ENCODE peak calls at places on chromosomes 12 and 14, in four cellular contexts. One of them, this sample, is unnamed. For H3K36me3, the result is how much of the 10 kb centered on the place peaks cover.

GRCh38 chr12:70796989-70797388 is 123.5 kb downstream of the PTPRR start:
- DNase-seq in upper lobe of left lung: no peak
- DNase-seq in Peyer's patch: no peak
- DNase-seq in body of pancreas: no peak
- DNase-seq in this sample: no peak

GRCh38 chr12:2691340-2692111 is 103.2 kb upstream of the FKBP4 start:
- DNase-seq in upper lobe of left lung: no peak
- DNase-seq in Peyer's patch: no peak
- DNase-seq in body of pancreas: no peak
- DNase-seq in this sample: peak

GRCh38 chr12:68868043-68868790 is 60.2 kb downstream of the MDM2 start:
- DNase-seq in upper lobe of left lung: no peak
- DNase-seq in Peyer's patch: no peak
- DNase-seq in body of pancreas: no peak
- DNase-seq in this sample: no peak

GRCh38 chr14:72498646-72499045 is 395.3 kb downstream of the DPF3 start:
- DNase-seq in Peyer's patch: no peak
- DNase-seq in upper lobe of left lung: no peak
- DNase-seq in body of pancreas: no peak
- DNase-seq in this sample: no peak

GRCh38 chr14:46818147-46818546 is 166.6 kb upstream of the RPL10L start:
- DNase-seq in Peyer's patch: no peak
- DNase-seq in upper lobe of left lung: no peak
- DNase-seq in body of pancreas: no peak
- DNase-seq in this sample: no peak

GRCh38 chr14:39107624-39108023 is 4.6 kb upstream of the SEC23A start:
- DNase-seq in body of pancreas: no peak
- DNase-seq in upper lobe of left lung: no peak
- DNase-seq in Peyer's patch: no peak
- DNase-seq in this sample: no peak

GRCh38 chr14:77598366-77599050 is 17.9 kb downstream of the SPTLC2 start:
- DNase-seq in upper lobe of left lung: no peak
- DNase-seq in Peyer's patch: peak
- DNase-seq in body of pancreas: no peak
- DNase-seq in this sample: no peak

GRCh38 chr14:54046250-54046649 is 89.6 kb upstream of the BMP4 start:
- DNase-seq in body of pancreas: no peak
- DNase-seq in upper lobe of left lung: no peak
- DNase-seq in Peyer's patch: no peak
- DNase-seq in this sample: no peak

GRCh38 chr12:62328296-62328921 is 68.2 kb downstream of the USP15 start:
- DNase-seq in Peyer's patch: no peak
- DNase-seq in body of pancreas: no peak
- DNase-seq in upper lobe of left lung: no peak
- DNase-seq in this sample: no peak

GRCh38 chr12:21371050-21371449 is 1.7 kb upstream of the IAPP start:
- DNase-seq in body of pancreas: no peak
- DNase-seq in upper lobe of left lung: no peak
- DNase-seq in Peyer's patch: no peak
- DNase-seq in this sample: no peak

GRCh38 chr12:32107376-32108267 is 975 bp downstream of the BICD1 start:
- DNase-seq in body of pancreas: peak
- DNase-seq in upper lobe of left lung: no peak
- DNase-seq in Peyer's patch: peak
- DNase-seq in this sample: no peak

GRCh38 chr14:51002406-51002984 is 58.2 kb upstream of the PYGL start:
- DNase-seq in Peyer's patch: no peak
- DNase-seq in upper lobe of left lung: no peak
- DNase-seq in body of pancreas: no peak
- DNase-seq in this sample: no peak

GRCh38 chr14:95046711-95047681 is 110.3 kb downstream of the DICER1 start:
- DNase-seq in upper lobe of left lung: peak
- DNase-seq in body of pancreas: no peak
- DNase-seq in Peyer's patch: no peak
- DNase-seq in this sample: no peak

GRCh38 chr14:96037891-96038557 is 1.1 kb upstream of the C14orf132 start:
- DNase-seq in upper lobe of left lung: peak
- DNase-seq in body of pancreas: peak
- DNase-seq in Peyer's patch: no peak
- DNase-seq in this sample: peak

GRCh38 chr12:94305293-94305957 is 154.2 kb downstream of the CEP83 start:
- DNase-seq in upper lobe of left lung: peak
- DNase-seq in body of pancreas: no peak
- DNase-seq in Peyer's patch: no peak
- DNase-seq in this sample: no peak

GRCh38 chr12:116087399-116087798 is 190.1 kb downstream of the MED13L start:
- DNase-seq in body of pancreas: no peak
- DNase-seq in upper lobe of left lung: no peak
- DNase-seq in Peyer's patch: no peak
- DNase-seq in this sample: no peak

GRCh38 chr14:99604766-99605298 is 825 bp upstream of the CCDC85C start:
- DNase-seq in body of pancreas: peak
- DNase-seq in Peyer's patch: no peak
- DNase-seq in upper lobe of left lung: no peak
- DNase-seq in this sample: no peak

GRCh38 chr14:31057701-31058364 is 31.7 kb upstream of the STRN3 start:
- DNase-seq in body of pancreas: no peak
- DNase-seq in Peyer's patch: no peak
- DNase-seq in upper lobe of left lung: no peak
- DNase-seq in this sample: no peak

GRCh38 chr12:100752841-100753240 is 41.7 kb upstream of the ANO4 start:
- DNase-seq in body of pancreas: no peak
- DNase-seq in upper lobe of left lung: no peak
- DNase-seq in Peyer's patch: no peak
- DNase-seq in this sample: no peak

GRCh38 chr14:104550849-104551728 is 28.5 kb upstream of the C14orf180 start:
- DNase-seq in upper lobe of left lung: peak
- DNase-seq in Peyer's patch: no peak
- DNase-seq in body of pancreas: peak
- DNase-seq in this sample: peak

GRCh38 chr14:91065266-91065665 is 4.8 kb upstream of the RPS6KA5 start:
- DNase-seq in body of pancreas: no peak
- DNase-seq in Peyer's patch: no peak
- DNase-seq in upper lobe of left lung: no peak
- DNase-seq in this sample: no peak

GRCh38 chr14:27002179-27002578 is 404.3 kb upstream of the NOVA1 start:
- DNase-seq in Peyer's patch: no peak
- DNase-seq in upper lobe of left lung: no peak
- DNase-seq in body of pancreas: no peak
- DNase-seq in this sample: no peak

GRCh38 chr14:57617510-57617909 is 123.9 kb upstream of the CCDC198 start:
- DNase-seq in upper lobe of left lung: no peak
- DNase-seq in Peyer's patch: no peak
- DNase-seq in body of pancreas: no peak
- DNase-seq in this sample: no peak

GRCh38 chr14:22656226-22656625 is 12.1 kb upstream of the OR6J1 start:
- DNase-seq in upper lobe of left lung: no peak
- DNase-seq in Peyer's patch: no peak
- DNase-seq in body of pancreas: no peak
- DNase-seq in this sample: no peak

GRCh38 chr12:104638760-104639319 is 182.1 kb downstream of the CHST11 start:
- DNase-seq in Peyer's patch: no peak
- DNase-seq in upper lobe of left lung: no peak
- DNase-seq in body of pancreas: no peak
- DNase-seq in this sample: no peak

GRCh38 chr12:31117203-31118011 is 43.7 kb downstream of the DDX11 start:
- DNase-seq in Peyer's patch: peak
- DNase-seq in upper lobe of left lung: no peak
- DNase-seq in body of pancreas: no peak
- DNase-seq in this sample: peak

GRCh38 chr12:5710260-5710878 is 234.7 kb downstream of the ANO2 start:
- DNase-seq in upper lobe of left lung: no peak
- DNase-seq in body of pancreas: no peak
- DNase-seq in Peyer's patch: no peak
- DNase-seq in this sample: no peak

GRCh38 chr12:110001596-110001995 is 2.4 kb downstream of the ANKRD13A start:
- DNase-seq in body of pancreas: no peak
- DNase-seq in Peyer's patch: no peak
- DNase-seq in upper lobe of left lung: no peak
- DNase-seq in this sample: no peak

GRCh38 chr14:34059925-34060746 is 109.3 kb upstream of the EGLN3 start:
- DNase-seq in body of pancreas: peak
- DNase-seq in Peyer's patch: no peak
- DNase-seq in upper lobe of left lung: peak
- DNase-seq in this sample: peak

DNA sequence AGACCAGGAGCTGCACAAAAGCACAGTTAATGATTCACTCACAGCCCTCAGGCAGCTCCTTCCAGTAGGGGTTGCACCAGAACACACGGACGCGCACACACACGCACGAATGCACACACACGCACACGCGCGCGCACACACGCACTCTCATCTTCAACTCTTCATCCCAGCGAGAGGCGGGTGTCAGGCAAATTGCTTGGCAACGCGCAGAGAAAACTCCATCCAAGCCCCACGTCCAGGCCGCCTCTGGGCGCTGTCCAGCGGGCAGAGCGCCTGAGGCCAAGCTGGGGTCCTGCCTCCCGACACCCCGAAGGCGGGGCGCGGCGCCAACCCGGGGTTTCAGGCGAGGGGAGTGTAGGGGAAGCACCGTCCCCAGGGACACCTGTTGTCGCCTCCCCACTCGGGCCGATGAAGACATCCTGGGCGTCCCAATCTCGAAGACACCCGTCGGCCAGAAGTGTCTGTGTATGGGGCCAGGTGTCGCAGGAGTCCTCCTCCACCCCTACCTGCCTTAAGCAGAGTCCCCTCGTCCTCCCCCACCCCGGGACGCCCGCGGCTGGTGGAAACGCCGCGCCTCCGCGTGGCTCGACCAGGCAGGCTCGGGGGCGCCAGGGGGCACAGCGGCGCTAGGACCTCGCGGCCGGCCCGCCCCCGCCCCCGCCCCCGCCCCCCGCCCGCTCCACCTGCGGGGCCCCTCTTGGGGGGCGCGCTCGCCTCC is 35.6 kb upstream of the STON2 start:
- DNase-seq in body of pancreas: peak
- DNase-seq in Peyer's patch: no peak
- DNase-seq in upper lobe of left lung: peak
- DNase-seq in this sample: peak
- H3K4me3 ChIP-seq in body of pancreas: no peak
- H3K4me3 ChIP-seq in Peyer's patch: peak
- H3K4me3 ChIP-seq in upper lobe of left lung: peak
- H3K4me3 ChIP-seq in this sample: peak

GRCh38 chr12:6745751-6746525 is 7.0 kb downstream of the MLF2 start:
- DNase-seq in upper lobe of left lung: peak
- DNase-seq in Peyer's patch: peak
- DNase-seq in body of pancreas: no peak
- DNase-seq in this sample: no peak
- H3K36me3 ChIP-seq in upper lobe of left lung: under half
- H3K36me3 ChIP-seq in Peyer's patch: under half
- H3K36me3 ChIP-seq in body of pancreas: under half
- H3K36me3 ChIP-seq in this sample: under half

GRCh38 chr12:82781288-82782078 is 94.8 kb downstream of the TMTC2 start:
- DNase-seq in body of pancreas: no peak
- DNase-seq in Peyer's patch: no peak
- DNase-seq in upper lobe of left lung: no peak
- DNase-seq in this sample: no peak
- H3K4me3 ChIP-seq in body of pancreas: no peak
- H3K4me3 ChIP-seq in Peyer's patch: no peak
- H3K4me3 ChIP-seq in upper lobe of left lung: no peak
- H3K4me3 ChIP-seq in this sample: no peak

GRCh38 chr12:132100306-132101065 is 43.6 kb downstream of the DDX51 start:
- DNase-seq in Peyer's patch: no peak
- DNase-seq in upper lobe of left lung: no peak
- DNase-seq in body of pancreas: no peak
- DNase-seq in this sample: no peak

GRCh38 chr12:132103542-132104308 is 40.4 kb downstream of the DDX51 start:
- DNase-seq in Peyer's patch: no peak
- DNase-seq in body of pancreas: no peak
- DNase-seq in upper lobe of left lung: no peak
- DNase-seq in this sample: no peak

GRCh38 chr12:132102297-132102696 is 41.8 kb downstream of the DDX51 start:
- DNase-seq in Peyer's patch: no peak
- DNase-seq in body of pancreas: no peak
- DNase-seq in upper lobe of left lung: no peak
- DNase-seq in this sample: no peak

GRCh38 chr12:132095520-132096409 is 48.4 kb downstream of the DDX51 start:
- DNase-seq in upper lobe of left lung: no peak
- DNase-seq in body of pancreas: no peak
- DNase-seq in Peyer's patch: no peak
- DNase-seq in this sample: no peak

GRCh38 chr12:132099739-132100138 is 44.4 kb downstream of the DDX51 start:
- DNase-seq in upper lobe of left lung: no peak
- DNase-seq in Peyer's patch: no peak
- DNase-seq in body of pancreas: no peak
- DNase-seq in this sample: no peak
- H3K36me3 ChIP-seq in upper lobe of left lung: under half
- H3K36me3 ChIP-seq in Peyer's patch: under half
- H3K36me3 ChIP-seq in body of pancreas: under half
- H3K36me3 ChIP-seq in this sample: under half

GRCh38 chr12:121131941-121132341 is 735 bp upstream of the P2RX7 start:
- DNase-seq in upper lobe of left lung: no peak
- DNase-seq in body of pancreas: no peak
- DNase-seq in Peyer's patch: no peak
- DNase-seq in this sample: no peak

GRCh38 chr12:121127501-121127900 is 5.2 kb upstream of the P2RX7 start:
- DNase-seq in Peyer's patch: no peak
- DNase-seq in body of pancreas: no peak
- DNase-seq in upper lobe of left lung: no peak
- DNase-seq in this sample: no peak

GRCh38 chr12:121129705-121130147 is 3.0 kb upstream of the P2RX7 start:
- DNase-seq in upper lobe of left lung: no peak
- DNase-seq in body of pancreas: no peak
- DNase-seq in Peyer's patch: no peak
- DNase-seq in this sample: no peak

GRCh38 chr12:121130866-121131373 is 1.8 kb upstream of the P2RX7 start:
- DNase-seq in Peyer's patch: no peak
- DNase-seq in body of pancreas: no peak
- DNase-seq in upper lobe of left lung: no peak
- DNase-seq in this sample: no peak

DNA sequence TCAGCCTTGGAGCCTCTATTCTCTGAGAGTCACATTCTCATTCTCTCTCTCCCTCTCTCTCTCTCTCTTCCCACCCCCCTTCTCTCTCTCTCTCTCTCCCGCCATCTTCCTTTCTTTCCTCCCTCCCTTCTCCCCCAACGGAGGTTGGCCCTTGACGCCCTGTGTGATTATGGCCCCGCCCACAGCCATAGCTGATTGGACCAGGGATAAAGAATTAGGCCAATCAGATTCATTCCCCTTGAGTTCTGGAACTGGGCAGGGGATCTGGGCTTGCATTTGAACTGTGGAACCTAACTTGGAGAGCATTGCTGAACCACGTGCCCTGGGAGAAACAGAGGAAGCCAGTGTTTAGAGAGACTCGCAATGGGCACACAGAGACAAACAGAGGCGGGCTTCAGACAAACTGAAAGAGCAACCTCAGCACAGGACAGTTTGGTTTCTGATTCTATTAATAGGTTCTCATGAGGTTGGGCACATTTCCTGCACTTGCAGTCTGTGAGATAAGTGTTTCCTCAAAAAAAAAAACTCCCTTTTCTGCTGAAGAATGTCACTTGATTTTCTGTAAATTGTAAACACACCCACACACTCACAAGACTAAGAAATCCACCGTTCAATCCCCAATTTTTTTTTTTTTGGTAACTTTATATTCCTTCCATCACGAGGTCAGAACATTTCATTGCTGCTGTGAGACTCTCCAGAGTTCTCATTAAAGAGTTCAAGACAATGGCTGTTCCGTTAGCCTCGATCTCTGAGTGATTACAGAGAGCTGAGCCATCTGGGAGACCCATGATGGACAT is 3.6 kb upstream of the P2RX7 start:
- DNase-seq in Peyer's patch: peak
- DNase-seq in body of pancreas: peak
- DNase-seq in upper lobe of left lung: peak
- DNase-seq in this sample: peak
- H3K4me3 ChIP-seq in Peyer's patch: peak
- H3K4me3 ChIP-seq in body of pancreas: no peak
- H3K4me3 ChIP-seq in upper lobe of left lung: peak
- H3K4me3 ChIP-seq in this sample: no peak

This sample was measured in mucosa of descending colon.